ENCODE peak calls at places on chromosomes 11 and 22, in four cellular contexts. I is GOT3; F is MCF 10A; L is stimulated activated CD4-positive, alpha-beta T cell treated with anti-CD3 and anti-CD28 coated beads, Interleukin-15, amount 100 ng/mL, for 1 hour. P is an unnamed sample.

GRCh38 chr11:101014600-101015242 is 114.9 kb downstream of the PGR start:
- DNase-seq in I (no peak), L (no peak), F (no peak), P (no peak)

GRCh38 chr11:12762696-12763324 is 88.6 kb downstream of the TEAD1 start:
- DNase-seq in I (no peak), L (no peak), F (no peak), P (no peak)

GRCh38 chr11:97742717-97743116 is 1278.0 kb upstream of the CNTN5 start:
- DNase-seq in F (no peak), L (no peak), I (no peak), P (no peak)

GRCh38 chr22:40326905-40327735 is 19.2 kb upstream of the ADSL start:
- DNase-seq in F (no peak), I (no peak), L (no peak), P (no peak)

GRCh38 chr11:86987687-86988086 is 32.5 kb upstream of the FZD4 start:
- DNase-seq in I (no peak), F (no peak), L (no peak), P (no peak)

GRCh38 chr11:107860688-107861087 is 2.1 kb upstream of the SLC35F2 start:
- DNase-seq in F (no peak), L (no peak), I (no peak), P (no peak)

GRCh38 chr22:47452184-47452583 is 689.7 kb downstream of the TBC1D22A start:
- DNase-seq in L (no peak), F (peak), I (no peak), P (no peak)

GRCh38 chr11:12403122-12403994 is 26.0 kb downstream of the PARVA start:
- DNase-seq in F (no peak), I (no peak), L (no peak), P (no peak)

GRCh38 chr22:45964372-45964771 is 12.6 kb downstream of the WNT7B start:
- DNase-seq in F (no peak), I (no peak), L (no peak), P (no peak)

GRCh38 chr11:102678022-102678421 is 27.5 kb downstream of the MMP27 start:
- DNase-seq in F (no peak), L (no peak), I (no peak), P (no peak)

GRCh38 chr11:57324154-57324885 is 432 bp downstream of the TNKS1BP1 start:
- DNase-seq in F (peak), L (peak), I (no peak), P (no peak)

GRCh38 chr22:39913886-39914285 is 13.0 kb downstream of the GRAP2 start:
- DNase-seq in F (no peak), L (no peak), I (no peak), P (no peak)

GRCh38 chr11:113274708-113275582 is 39.4 kb upstream of the TTC12 start:
- DNase-seq in I (no peak), L (no peak), F (peak), P (peak)

GRCh38 chr11:44566952-44567875 is 1.8 kb downstream of the CD82 start:
- DNase-seq in F (no peak), I (no peak), L (no peak), P (no peak)

GRCh38 chr11:67271548-67272284 is 5.4 kb downstream of the GRK2 start:
- DNase-seq in F (no peak), I (no peak), L (no peak), P (no peak)

GRCh38 chr11:106468091-106468490 is 390.6 kb downstream of the AASDHPPT start:
- DNase-seq in L (no peak), I (no peak), F (no peak), P (no peak)

GRCh38 chr11:70483940-70484339 is 85.6 kb downstream of the CTTN start:
- DNase-seq in F (no peak), L (no peak), I (no peak), P (no peak)

GRCh38 chr22:21591695-21592094 is 24.2 kb downstream of the UBE2L3 start:
- DNase-seq in F (no peak), I (no peak), L (no peak), P (no peak)

GRCh38 chr11:108970221-108970991 is 305.5 kb downstream of the DDX10 start:
- DNase-seq in I (no peak), F (no peak), L (no peak), P (no peak)

GRCh38 chr11:126226334-126227084 is 14.9 kb downstream of the FAM118B start:
- DNase-seq in F (no peak), I (no peak), L (no peak), P (no peak)

GRCh38 chr11:58675344-58676155 is 53.1 kb downstream of the CNTF start:
- DNase-seq in I (peak), F (peak), L (peak), P (peak)

P was measured in foreskin keratinocyte.